ENCODE peak calls at places on chromosomes 3 and 15, in eight cellular contexts. N is mesenchymal stem cell, K is heart left ventricle, L is GM23248, C is tibial artery, A is IMR-90, U is testis, G is SJSA1. R is an unnamed sample.

GRCh38 chr3:33067484-33067883 is 29.5 kb downstream of the GLB1 start:
- DNase-seq in N (peak; percentile 37), K (no peak), L (peak; percentile 15), C (no peak), A (peak; percentile 81), U (no peak), G (no peak), R (no peak)

GRCh38 chr15:26449296-26449695 is 323.6 kb downstream of the GABRB3 start:
- DNase-seq in N (no peak), K (no peak), L (peak; percentile 1), C (no peak), A (no peak), U (no peak), G (no peak), R (no peak)

GRCh38 chr3:64097920-64098319 is 74.6 kb upstream of the PSMD6 start:
- DNase-seq in N (no peak), K (no peak), L (no peak), C (no peak), A (no peak), U (no peak), G (no peak), R (no peak)

GRCh38 chr15:68372291-68372811 is 59.6 kb downstream of the ITGA11 start:
- DNase-seq in N (no peak), K (no peak), L (peak; percentile 44), C (peak; percentile 23), A (no peak), U (peak; percentile 42), G (peak; percentile 22), R (no peak)

GRCh38 chr15:89781055-89781454 is 4.9 kb downstream of the MESP2 start:
- DNase-seq in N (no peak), K (no peak), L (no peak), C (no peak), A (no peak), U (no peak), G (no peak), R (peak; percentile 5)

GRCh38 chr3:172334743-172335142 is 113.5 kb downstream of the GHSR start:
- DNase-seq in N (no peak), K (no peak), L (no peak), C (no peak), A (no peak), U (no peak), G (no peak), R (no peak)

GRCh38 chr15:42046597-42046996 is 25.8 kb upstream of the PLA2G4E start:
- DNase-seq in N (no peak), K (no peak), L (no peak), C (no peak), A (no peak), U (no peak), G (no peak), R (no peak)

GRCh38 chr15:35880896-35881295 is 334.9 kb upstream of the DPH6 start:
- DNase-seq in N (no peak), K (no peak), L (no peak), C (no peak), A (no peak), U (no peak), G (no peak), R (no peak)

GRCh38 chr3:43727930-43728329 is 37.2 kb downstream of the ABHD5 start:
- DNase-seq in N (no peak), K (no peak), L (peak; percentile 74), C (no peak), A (peak; percentile 53), U (no peak), G (no peak), R (no peak)

GRCh38 chr15:67413770-67414429 is 107.0 kb upstream of the C15orf61 start:
- DNase-seq in N (peak; percentile 85), K (no peak), L (peak; percentile 30), C (no peak), A (peak; percentile 68), U (no peak), G (peak; percentile 77), R (no peak)

GRCh38 chr3:188165596-188165995 is 11.6 kb downstream of the LPP start:
- DNase-seq in N (no peak), K (no peak), L (no peak), C (no peak), A (peak; percentile 19), U (no peak), G (no peak), R (no peak)

GRCh38 chr3:188158731-188159355 is 4.9 kb downstream of the LPP start:
- DNase-seq in N (no peak), K (no peak), L (no peak), C (no peak), A (no peak), U (no peak), G (no peak), R (no peak)

GRCh38 chr3:188160751-188161150 is 6.8 kb downstream of the LPP start:
- DNase-seq in N (no peak), K (no peak), L (no peak), C (no peak), A (no peak), U (no peak), G (no peak), R (no peak)

GRCh38 chr3:188166471-188166870 is 12.5 kb downstream of the LPP start:
- DNase-seq in N (no peak), K (no peak), L (no peak), C (no peak), A (no peak), U (no peak), G (no peak), R (no peak)

GRCh38 chr3:188164248-188164687 is 10.3 kb downstream of the LPP start:
- DNase-seq in N (peak; percentile 42), K (no peak), L (no peak), C (no peak), A (no peak), U (no peak), G (no peak), R (no peak)
- H3K27ac ChIP-seq in N (no peak overlapping the region), K (peak overlapping the region; percentile 17), L (no peak overlapping the region), C (peak overlapping the region; percentile 96), A (no peak overlapping the region), U (no peak overlapping the region), G (no peak overlapping the region), R (no peak overlapping the region)

DNA sequence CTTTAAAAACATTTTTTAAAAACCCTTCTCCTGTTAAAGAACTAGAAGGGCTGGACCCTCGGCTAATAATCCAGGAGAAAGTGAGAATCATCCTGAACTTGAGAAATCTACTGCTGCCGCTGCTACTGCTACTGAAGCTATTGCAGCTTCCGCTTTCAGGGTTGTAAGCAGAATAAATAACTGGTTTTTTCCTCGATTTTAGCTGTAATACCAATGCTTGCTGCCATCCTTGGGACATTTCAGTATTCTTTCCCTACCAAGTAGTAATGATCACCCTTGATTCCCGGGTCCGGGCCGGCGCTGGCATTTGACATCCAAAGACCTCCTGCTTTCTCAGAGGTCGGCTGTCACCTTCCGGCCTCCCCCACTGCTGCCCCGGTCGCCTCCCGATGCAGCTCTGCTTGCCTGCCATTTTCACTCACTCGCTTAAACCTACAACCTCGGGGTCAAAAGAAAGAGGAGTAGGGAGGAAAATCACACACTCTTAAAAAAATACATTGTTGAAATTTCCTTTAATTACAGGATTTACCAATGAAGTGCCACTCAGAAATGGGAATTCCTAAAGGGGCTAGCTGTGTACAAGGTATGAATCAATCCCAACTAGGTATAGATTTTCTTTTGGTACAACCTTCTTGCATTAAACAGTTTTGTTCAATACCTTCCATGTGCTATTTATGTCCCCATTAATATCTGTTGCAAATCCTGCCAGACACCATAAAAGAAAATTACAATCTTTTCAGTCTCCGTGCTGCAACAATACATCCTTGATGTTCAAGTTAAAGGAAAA is 715 bp upstream of the MECOM start:
- DNase-seq in N (no peak), K (no peak), L (no peak), C (no peak), A (no peak), U (no peak), G (no peak), R (peak; percentile 33)
- H3K27me3 ChIP-seq in N (peaks cover 70% of the 10 kb centered on the region), K (peaks cover 75% of the 10 kb centered on the region), L (peaks cover 90% of the 10 kb centered on the region), C (peaks cover 78% of the 10 kb centered on the region), A (peaks cover 48% of the 10 kb centered on the region), U (no peaks in the 10 kb centered on the region), G (peaks cover 71% of the 10 kb centered on the region), R (no peaks in the 10 kb centered on the region)

GRCh38 chr15:96089396-96090058 is 241.0 kb upstream of the NR2F2 start:
- DNase-seq in N (no peak), K (no peak), L (no peak), C (no peak), A (no peak), U (no peak), G (no peak), R (no peak)
- H3K27ac ChIP-seq in N (no peak overlapping the region), K (no peak overlapping the region), L (no peak overlapping the region), C (no peak overlapping the region), A (no peak overlapping the region), U (no peak overlapping the region), G (peak overlapping the region; percentile 84), R (no peak overlapping the region)

GRCh38 chr15:52798529-52799101 is 8.5 kb upstream of the ONECUT1 start:
- DNase-seq in N (no peak), K (no peak), L (no peak), C (no peak), A (no peak), U (no peak), G (no peak), R (no peak)
- H3K27me3 ChIP-seq in N (peaks cover 98% of the 10 kb centered on the region), K (peaks cover 98% of the 10 kb centered on the region), L (peaks cover 100% of the 10 kb centered on the region), C (peaks cover 94% of the 10 kb centered on the region), A (peaks cover 94% of the 10 kb centered on the region), U (no peaks in the 10 kb centered on the region), G (peaks cover 94% of the 10 kb centered on the region), R (no peaks in the 10 kb centered on the region)

GRCh38 chr3:125479091-125479490 is 40.9 kb downstream of the SNX4 start:
- DNase-seq in N (no peak), K (no peak), L (peak; percentile 23), C (no peak), A (peak; percentile 34), U (no peak), G (no peak), R (no peak)
- H3K27ac ChIP-seq in N (no peak overlapping the region), K (no peak overlapping the region), L (peak overlapping the region; percentile 53), C (no peak overlapping the region), A (no peak overlapping the region), U (no peak overlapping the region), G (no peak overlapping the region), R (no peak overlapping the region)

GRCh38 chr15:65960586-65960985 is 91.3 kb downstream of the RAB11A start:
- DNase-seq in N (no peak), K (no peak), L (no peak), C (no peak), A (no peak), U (no peak), G (no peak), R (no peak)
- H3K27me3 ChIP-seq in N (peaks cover 62% of the 10 kb centered on the region), K (peaks cover 24% of the 10 kb centered on the region), L (peaks cover 67% of the 10 kb centered on the region), C (peaks cover 26% of the 10 kb centered on the region), A (peaks cover 57% of the 10 kb centered on the region), U (no peaks in the 10 kb centered on the region), G (peaks cover 25% of the 10 kb centered on the region), R (no peaks in the 10 kb centered on the region)